ENCODE peak calls at places on chromosomes 16 and 17, in six cellular contexts. One of them, this sample, is unnamed.

GRCh38 chr17:62925267-62925836 is 40.7 kb upstream of the TANC2 start:
- DNase-seq in psoas muscle: no peak
- DNase-seq in MM.1S: no peak
- DNase-seq in B cell: no peak
- DNase-seq in cardiac muscle cell: no peak
- DNase-seq in left lung: no peak
- DNase-seq in this sample: no peak

GRCh38 chr16:58515871-58516767 is 802 bp downstream of the SETD6 start:
- DNase-seq in left lung: peak
- DNase-seq in MM.1S: peak
- DNase-seq in cardiac muscle cell: peak
- DNase-seq in psoas muscle: peak
- DNase-seq in B cell: peak
- DNase-seq in this sample: peak

GRCh38 chr16:64345142-64345541 is 776.7 kb downstream of the CDH11 start:
- DNase-seq in cardiac muscle cell: no peak
- DNase-seq in psoas muscle: no peak
- DNase-seq in B cell: no peak
- DNase-seq in left lung: no peak
- DNase-seq in MM.1S: no peak
- DNase-seq in this sample: no peak

GRCh38 chr17:3818786-3819185 is 17.8 kb upstream of the ITGAE start:
- DNase-seq in B cell: peak
- DNase-seq in left lung: no peak
- DNase-seq in MM.1S: no peak
- DNase-seq in cardiac muscle cell: no peak
- DNase-seq in psoas muscle: no peak
- DNase-seq in this sample: no peak

GRCh38 chr17:42422958-42423712 is at the start of gene CAVIN1:
- DNase-seq in MM.1S: no peak
- DNase-seq in B cell: no peak
- DNase-seq in psoas muscle: peak
- DNase-seq in left lung: peak
- DNase-seq in cardiac muscle cell: peak
- DNase-seq in this sample: peak

GRCh38 chr17:60392845-60393702 is 1.1 kb upstream of the USP32 start:
- DNase-seq in cardiac muscle cell: peak
- DNase-seq in MM.1S: peak
- DNase-seq in psoas muscle: no peak
- DNase-seq in left lung: peak
- DNase-seq in B cell: no peak
- DNase-seq in this sample: peak

GRCh38 chr16:3681206-3681605 is 26.7 kb downstream of the DNASE1 start:
- DNase-seq in left lung: no peak
- DNase-seq in psoas muscle: peak
- DNase-seq in cardiac muscle cell: peak
- DNase-seq in MM.1S: no peak
- DNase-seq in B cell: no peak
- DNase-seq in this sample: no peak

GRCh38 chr16:68711421-68712139 is 25.5 kb upstream of the CDH1 start:
- DNase-seq in psoas muscle: no peak
- DNase-seq in B cell: no peak
- DNase-seq in MM.1S: no peak
- DNase-seq in cardiac muscle cell: no peak
- DNase-seq in left lung: peak
- DNase-seq in this sample: peak

GRCh38 chr16:10581507-10581906 is 1.1 kb upstream of the EMP2 start:
- DNase-seq in psoas muscle: no peak
- DNase-seq in B cell: no peak
- DNase-seq in MM.1S: no peak
- DNase-seq in cardiac muscle cell: peak
- DNase-seq in left lung: no peak
- DNase-seq in this sample: no peak

GRCh38 chr16:15538484-15538883 is 104.1 kb downstream of the BMERB1 start:
- DNase-seq in B cell: no peak
- DNase-seq in left lung: no peak
- DNase-seq in psoas muscle: no peak
- DNase-seq in cardiac muscle cell: no peak
- DNase-seq in MM.1S: no peak
- DNase-seq in this sample: no peak

GRCh38 chr17:1474402-1475189 is 17.9 kb downstream of the MYO1C start:
- DNase-seq in psoas muscle: no peak
- DNase-seq in B cell: peak
- DNase-seq in MM.1S: no peak
- DNase-seq in left lung: no peak
- DNase-seq in cardiac muscle cell: no peak
- DNase-seq in this sample: peak

GRCh38 chr17:37710344-37710886 is 34.4 kb downstream of the HNF1B start:
- DNase-seq in psoas muscle: no peak
- DNase-seq in cardiac muscle cell: peak
- DNase-seq in MM.1S: no peak
- DNase-seq in left lung: peak
- DNase-seq in B cell: no peak
- DNase-seq in this sample: no peak

GRCh38 chr16:425740-426114 is 278 bp downstream of the RAB11FIP3 start:
- DNase-seq in B cell: no peak
- DNase-seq in left lung: no peak
- DNase-seq in MM.1S: no peak
- DNase-seq in cardiac muscle cell: no peak
- DNase-seq in psoas muscle: no peak
- DNase-seq in this sample: no peak

GRCh38 chr16:54193656-54194007 is 93.0 kb downstream of the IRX3 start:
- DNase-seq in B cell: no peak
- DNase-seq in cardiac muscle cell: peak
- DNase-seq in psoas muscle: peak
- DNase-seq in left lung: peak
- DNase-seq in MM.1S: peak
- DNase-seq in this sample: peak

GRCh38 chr16:67842509-67843342 is 606 bp downstream of the THAP11 start:
- DNase-seq in left lung: peak
- DNase-seq in psoas muscle: peak
- DNase-seq in B cell: peak
- DNase-seq in MM.1S: peak
- DNase-seq in cardiac muscle cell: peak
- DNase-seq in this sample: peak

GRCh38 chr17:61753696-61754095 is 109.6 kb downstream of the BRIP1 start:
- DNase-seq in cardiac muscle cell: no peak
- DNase-seq in MM.1S: no peak
- DNase-seq in psoas muscle: no peak
- DNase-seq in B cell: no peak
- DNase-seq in left lung: no peak
- DNase-seq in this sample: no peak

GRCh38 chr17:73770849-73771229 is 126.6 kb upstream of the SDK2 start:
- DNase-seq in psoas muscle: no peak
- DNase-seq in left lung: no peak
- DNase-seq in MM.1S: no peak
- DNase-seq in cardiac muscle cell: no peak
- DNase-seq in B cell: no peak
- DNase-seq in this sample: no peak

GRCh38 chr17:14098246-14098645 is 28.9 kb downstream of the COX10 start:
- DNase-seq in psoas muscle: no peak
- DNase-seq in MM.1S: no peak
- DNase-seq in B cell: no peak
- DNase-seq in cardiac muscle cell: peak
- DNase-seq in left lung: no peak
- DNase-seq in this sample: no peak

GRCh38 chr17:82679586-82680465 is 18.7 kb downstream of the RAB40B start:
- DNase-seq in cardiac muscle cell: no peak
- DNase-seq in B cell: peak
- DNase-seq in MM.1S: no peak
- DNase-seq in left lung: no peak
- DNase-seq in psoas muscle: no peak
- DNase-seq in this sample: no peak

GRCh38 chr17:48589831-48590602 is at the start of gene HOXB3:
- DNase-seq in cardiac muscle cell: no peak
- DNase-seq in MM.1S: no peak
- DNase-seq in left lung: no peak
- DNase-seq in B cell: no peak
- DNase-seq in psoas muscle: no peak
- DNase-seq in this sample: no peak

GRCh38 chr16:53566568-53566967 is 63.6 kb upstream of the AKTIP start:
- DNase-seq in cardiac muscle cell: no peak
- DNase-seq in MM.1S: no peak
- DNase-seq in left lung: no peak
- DNase-seq in B cell: no peak
- DNase-seq in psoas muscle: no peak
- DNase-seq in this sample: no peak

GRCh38 chr17:47875011-47875471 is 21.0 kb upstream of the SP2 start:
- DNase-seq in left lung: no peak
- DNase-seq in psoas muscle: no peak
- DNase-seq in B cell: no peak
- DNase-seq in cardiac muscle cell: no peak
- DNase-seq in MM.1S: no peak
- DNase-seq in this sample: no peak

GRCh38 chr16:74760007-74760767 is 14.4 kb downstream of the FA2H start:
- DNase-seq in MM.1S: no peak
- DNase-seq in left lung: no peak
- DNase-seq in B cell: no peak
- DNase-seq in psoas muscle: no peak
- DNase-seq in cardiac muscle cell: no peak
- DNase-seq in this sample: no peak
- TF ChIP-seq CTCF in MM.1S: no peak
- TF ChIP-seq CTCF in left lung: no peak
- TF ChIP-seq CTCF in B cell: no peak
- TF ChIP-seq CTCF in psoas muscle: no peak
- TF ChIP-seq CTCF in cardiac muscle cell: no peak
- TF ChIP-seq CTCF in this sample: no peak

GRCh38 chr16:6625606-6626005 is 707.0 kb upstream of the RBFOX1 start:
- DNase-seq in cardiac muscle cell: no peak
- DNase-seq in B cell: no peak
- DNase-seq in left lung: no peak
- DNase-seq in MM.1S: no peak
- DNase-seq in psoas muscle: no peak
- DNase-seq in this sample: no peak
- TF ChIP-seq CTCF in cardiac muscle cell: no peak
- TF ChIP-seq CTCF in B cell: no peak
- TF ChIP-seq CTCF in left lung: no peak
- TF ChIP-seq CTCF in MM.1S: no peak
- TF ChIP-seq CTCF in psoas muscle: no peak
- TF ChIP-seq CTCF in this sample: no peak

GRCh38 chr17:36609498-36609862 is 8.1 kb downstream of the MRM1 start:
- DNase-seq in B cell: no peak
- DNase-seq in psoas muscle: peak
- DNase-seq in left lung: no peak
- DNase-seq in MM.1S: no peak
- DNase-seq in cardiac muscle cell: no peak
- DNase-seq in this sample: no peak

GRCh38 chr17:36610472-36610871 is 9.1 kb downstream of the MRM1 start:
- DNase-seq in MM.1S: no peak
- DNase-seq in cardiac muscle cell: no peak
- DNase-seq in psoas muscle: peak
- DNase-seq in left lung: no peak
- DNase-seq in B cell: no peak
- DNase-seq in this sample: no peak

GRCh38 chr17:36608280-36608679 is 6.9 kb downstream of the MRM1 start:
- DNase-seq in cardiac muscle cell: no peak
- DNase-seq in left lung: no peak
- DNase-seq in MM.1S: no peak
- DNase-seq in psoas muscle: peak
- DNase-seq in B cell: no peak
- DNase-seq in this sample: no peak

GRCh38 chr17:36611345-36612072 is 10.1 kb downstream of the MRM1 start:
- DNase-seq in cardiac muscle cell: peak
- DNase-seq in MM.1S: no peak
- DNase-seq in left lung: no peak
- DNase-seq in psoas muscle: no peak
- DNase-seq in B cell: no peak
- DNase-seq in this sample: no peak

GRCh38 chr17:36608794-36609497 is 7.6 kb downstream of the MRM1 start:
- DNase-seq in B cell: no peak
- DNase-seq in cardiac muscle cell: peak
- DNase-seq in MM.1S: peak
- DNase-seq in psoas muscle: peak
- DNase-seq in left lung: peak
- DNase-seq in this sample: no peak
- TF ChIP-seq CTCF in B cell: peak
- TF ChIP-seq CTCF in cardiac muscle cell: peak
- TF ChIP-seq CTCF in MM.1S: peak
- TF ChIP-seq CTCF in psoas muscle: peak
- TF ChIP-seq CTCF in left lung: no peak
- TF ChIP-seq CTCF in this sample: peak

DNA sequence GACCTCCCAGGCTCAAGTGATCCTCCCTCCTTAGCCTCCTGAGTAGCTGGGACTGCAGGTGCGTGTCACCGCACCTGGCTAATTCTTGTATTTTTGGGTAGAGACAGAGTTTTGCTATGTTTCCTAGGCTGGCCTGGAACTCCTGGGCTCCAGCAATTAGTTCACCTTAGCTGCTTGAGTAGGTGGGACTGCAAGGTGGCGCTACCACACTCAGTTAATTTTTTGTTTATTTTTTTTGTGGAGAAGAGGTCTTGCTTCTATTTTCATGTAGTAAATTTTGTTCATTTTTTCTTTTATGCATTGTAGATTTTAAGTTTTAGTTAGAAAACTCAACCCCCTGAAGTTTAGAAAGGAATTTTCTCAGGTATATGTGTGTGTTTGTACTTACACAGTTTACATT is 21.7 kb downstream of the RNF135 start:
- DNase-seq in left lung: no peak
- DNase-seq in B cell: no peak
- DNase-seq in psoas muscle: no peak
- DNase-seq in MM.1S: no peak
- DNase-seq in cardiac muscle cell: no peak
- DNase-seq in this sample: no peak
- TF ChIP-seq CTCF in left lung: no peak
- TF ChIP-seq CTCF in B cell: no peak
- TF ChIP-seq CTCF in psoas muscle: no peak
- TF ChIP-seq CTCF in MM.1S: no peak
- TF ChIP-seq CTCF in cardiac muscle cell: no peak
- TF ChIP-seq CTCF in this sample: no peak

DNA sequence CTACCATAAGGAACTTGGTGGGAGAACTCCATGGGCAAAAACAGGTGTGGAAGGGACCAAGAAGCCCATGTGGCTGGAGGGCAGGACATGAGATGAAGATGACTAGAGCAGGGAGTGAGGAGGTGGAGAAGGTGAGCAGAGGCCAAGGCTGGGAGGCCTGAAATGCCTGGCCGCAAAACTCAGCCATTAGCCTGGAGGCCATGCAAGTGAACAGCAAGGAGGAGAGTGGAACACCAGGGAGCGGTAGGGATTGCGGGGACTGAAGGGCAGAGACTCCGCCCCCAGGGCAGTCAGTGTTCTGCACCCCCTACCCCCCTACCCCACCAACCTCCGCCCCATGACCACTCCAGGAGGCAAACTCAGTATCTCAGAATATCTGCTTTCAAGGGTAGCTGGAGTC is 17.0 kb downstream of the BCL7C start:
- DNase-seq in B cell: no peak
- DNase-seq in MM.1S: no peak
- DNase-seq in psoas muscle: no peak
- DNase-seq in left lung: no peak
- DNase-seq in cardiac muscle cell: no peak
- DNase-seq in this sample: no peak
- TF ChIP-seq CTCF in B cell: no peak
- TF ChIP-seq CTCF in MM.1S: no peak
- TF ChIP-seq CTCF in psoas muscle: no peak
- TF ChIP-seq CTCF in left lung: no peak
- TF ChIP-seq CTCF in cardiac muscle cell: no peak
- TF ChIP-seq CTCF in this sample: no peak